ENCODE peak calls at places on chromosomes 13 and 19, in six cellular contexts. J is CD14-positive monocyte; F is DMS 273 treated with DMSO at 0.1 percent for 48 hours; C is hepatocyte; E is activated gamma-delta T cell treated with anti-CD3 and anti-CD28 coated beads, Interleukin-2, amount 50 U/mL, for 16 hours; Y is non-pigmented ciliary epithelial cell. D is an unnamed sample.

GRCh38 chr13:59247166-59247565 is 916.6 kb downstream of the DIAPH3 start:
- DNase-seq in J (no peak), F (no peak), C (no peak), E (no peak), Y (no peak), D (no peak)

GRCh38 chr19:11528551-11529341 is at the start of gene ECSIT:
- DNase-seq in J (peak), F (peak), C (peak), E (peak), Y (peak), D (peak)

GRCh38 chr19:14559916-14560775 is 11.7 kb downstream of the NDUFB7 start:
- DNase-seq in J (no peak), F (no peak), C (no peak), E (no peak), Y (no peak), D (no peak)

GRCh38 chr19:50724522-50725217 is 1.5 kb downstream of the CLEC11A start:
- DNase-seq in J (peak), F (peak), C (peak), E (peak), Y (peak), D (peak)

GRCh38 chr19:33809960-33810359 is 13.3 kb downstream of the KCTD15 start:
- DNase-seq in J (peak), F (no peak), C (no peak), E (no peak), Y (no peak), D (peak)

GRCh38 chr19:17654993-17655392 is 33.2 kb downstream of the UNC13A start:
- DNase-seq in J (no peak), F (no peak), C (no peak), E (no peak), Y (no peak), D (no peak)

GRCh38 chr19:18437481-18438330 is at the start of gene ISYNA1:
- DNase-seq in J (no peak), F (no peak), C (peak), E (no peak), Y (no peak), D (peak)

GRCh38 chr19:38702278-38702677 is 42.0 kb downstream of the CAPN12 start:
- DNase-seq in J (no peak), F (no peak), C (no peak), E (no peak), Y (no peak), D (no peak)

GRCh38 chr13:113860579-113861432 is 3.1 kb downstream of the GAS6 start:
- DNase-seq in J (no peak), F (no peak), C (peak), E (no peak), Y (no peak), D (peak)

GRCh38 chr13:98443329-98443728 is 133.6 kb downstream of the STK24 start:
- DNase-seq in J (no peak), F (no peak), C (no peak), E (no peak), Y (no peak), D (peak)

GRCh38 chr19:22634450-22634827 is 315 bp downstream of the ZNF492 start:
- DNase-seq in J (no peak), F (no peak), C (no peak), E (no peak), Y (no peak), D (no peak)

GRCh38 chr13:32165791-32166190 is 134.2 kb downstream of the FRY start:
- DNase-seq in J (no peak), F (no peak), C (no peak), E (no peak), Y (no peak), D (no peak)

GRCh38 chr19:41930926-41931592 is 2.8 kb upstream of the ERFL start:
- DNase-seq in J (no peak), F (no peak), C (no peak), E (no peak), Y (no peak), D (no peak)

GRCh38 chr13:24683833-24684599 is 3.8 kb downstream of the ATP12A start:
- DNase-seq in J (no peak), F (peak), C (peak), E (peak), Y (no peak), D (peak)

GRCh38 chr19:38676878-38677646 is 29.6 kb downstream of the ACTN4 start:
- DNase-seq in J (no peak), F (no peak), C (no peak), E (no peak), Y (no peak), D (no peak)